ENCODE peak calls at places on chromosomes 1 and 21, in five cellular contexts. S is H1, G is K562, I is HepG2, Z is endothelial cell of umbilical vein. U is an unnamed sample.

GRCh38 chr1:172663726-172664125 is 4.8 kb downstream of the FASLG start:
- DNase-seq in S (no peak), G (no peak), I (no peak), Z (no peak), U (no peak)

GRCh38 chr1:44354268-44354839 is 703 bp downstream of the ERI3 start:
- DNase-seq in S (peak), G (no peak), I (no peak), Z (peak), U (no peak)

GRCh38 chr1:94020764-94021579 is 100.0 kb downstream of the ABCA4 start:
- DNase-seq in S (no peak), G (no peak), I (no peak), Z (peak), U (no peak)

GRCh38 chr21:42350899-42351543 is at the start of gene TFF2:
- DNase-seq in S (peak), G (no peak), I (no peak), Z (no peak), U (no peak)

GRCh38 chr1:20358761-20359263 is 68.1 kb downstream of the VWA5B1 start:
- DNase-seq in S (no peak), G (no peak), I (peak), Z (no peak), U (no peak)

GRCh38 chr1:31954607-31955283 is 16.6 kb upstream of the PTP4A2 start:
- DNase-seq in S (peak), G (peak), I (peak), Z (peak), U (no peak)

GRCh38 chr1:245007686-245008085 is 143.3 kb upstream of the HNRNPU start:
- DNase-seq in S (no peak), G (no peak), I (no peak), Z (no peak), U (no peak)

GRCh38 chr1:1046243-1046642 is 26.3 kb downstream of the AGRN start:
- DNase-seq in S (no peak), G (no peak), I (no peak), Z (no peak), U (no peak)

GRCh38 chr21:28018741-28019669 is 973.7 kb downstream of the LTN1 start:
- DNase-seq in S (no peak), G (no peak), I (no peak), Z (no peak), U (no peak)

GRCh38 chr1:98698625-98699024 is 37.1 kb downstream of the SNX7 start:
- DNase-seq in S (no peak), G (no peak), I (no peak), Z (no peak), U (no peak)

GRCh38 chr1:194103516-194104246 is 917.3 kb upstream of the B3GALT2 start:
- DNase-seq in S (no peak), G (no peak), I (no peak), Z (no peak), U (no peak)

GRCh38 chr1:30036229-30036547 is 687.2 kb downstream of the MATN1 start:
- DNase-seq in S (no peak), G (no peak), I (no peak), Z (no peak), U (no peak)

GRCh38 chr1:185628102-185628501 is 106.1 kb upstream of the HMCN1 start:
- DNase-seq in S (no peak), G (no peak), I (no peak), Z (no peak), U (no peak)

GRCh38 chr1:167221126-167221803 is 579 bp downstream of the POU2F1 start:
- DNase-seq in S (peak), G (no peak), I (no peak), Z (peak), U (no peak)

GRCh38 chr1:23452011-23452411 is 27.5 kb upstream of the TCEA3 start:
- DNase-seq in S (no peak), G (no peak), I (no peak), Z (no peak), U (peak)

GRCh38 chr1:54716299-54717047 is 812 bp downstream of the TTC4 start:
- DNase-seq in S (no peak), G (no peak), I (no peak), Z (no peak), U (no peak)

GRCh38 chr1:7224644-7225043 is 439.4 kb downstream of the CAMTA1 start:
- DNase-seq in S (no peak), G (no peak), I (no peak), Z (no peak), U (no peak)

GRCh38 chr1:205933672-205934618 is 9.3 kb downstream of the SLC26A9 start:
- DNase-seq in S (no peak), G (no peak), I (peak), Z (peak), U (no peak)

DNA sequence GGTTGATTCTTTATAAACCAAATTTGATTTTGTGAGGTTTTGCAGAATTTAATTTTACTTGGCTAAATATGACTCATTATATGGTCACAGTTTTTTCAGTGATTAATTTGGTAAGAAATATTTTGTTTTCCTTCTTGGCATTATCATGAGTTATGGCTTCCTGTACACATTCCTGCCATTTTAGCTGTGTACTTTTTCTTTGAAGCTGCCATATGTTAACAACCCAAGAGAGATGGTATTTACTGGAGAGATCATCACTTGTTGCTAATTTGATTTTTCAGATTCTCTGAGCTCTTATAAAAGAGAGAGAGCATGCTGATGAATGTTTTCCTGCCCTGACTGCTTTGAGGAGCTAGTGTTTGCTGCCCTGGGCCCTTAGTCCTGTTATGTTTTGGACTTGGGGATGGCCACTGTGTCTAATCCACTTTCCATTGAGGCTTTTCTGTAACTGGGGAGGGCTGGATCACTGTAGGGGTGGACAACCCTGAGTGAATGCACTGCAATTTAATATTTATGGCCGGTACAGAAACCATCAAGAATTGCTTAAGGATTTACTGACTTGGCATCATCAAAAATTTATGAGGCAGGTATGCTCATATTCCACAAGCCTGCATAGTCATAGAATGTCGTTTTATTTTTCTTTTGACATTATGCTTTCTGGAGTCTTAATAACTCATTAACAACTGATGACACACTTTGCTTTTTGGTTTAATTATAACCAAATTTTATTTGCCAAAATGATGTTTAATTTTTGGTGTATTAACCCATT is 200.9 kb downstream of the DISC1 start:
- DNase-seq in S (no peak), G (no peak), I (peak), Z (peak), U (no peak)
- H3K9ac ChIP-seq in S (no peak), G (no peak), I (no peak), Z (peak), U (no peak)

GRCh38 chr1:150160964-150161626 is 11.4 kb downstream of the PLEKHO1 start:
- DNase-seq in S (no peak), G (no peak), I (no peak), Z (no peak), U (no peak)
- H3K4me3 ChIP-seq in S (no peak), G (no peak), I (no peak), Z (no peak), U (no peak)

GRCh38 chr1:227432981-227433380 is 114.7 kb upstream of the CDC42BPA start:
- DNase-seq in S (no peak), G (no peak), I (no peak), Z (no peak), U (no peak)

GRCh38 chr1:227433663-227434062 is 115.4 kb upstream of the CDC42BPA start:
- DNase-seq in S (no peak), G (no peak), I (no peak), Z (no peak), U (no peak)

GRCh38 chr1:227434808-227435207 is 116.5 kb upstream of the CDC42BPA start:
- DNase-seq in S (no peak), G (no peak), I (no peak), Z (no peak), U (no peak)

GRCh38 chr1:227440167-227440566 is 121.9 kb upstream of the CDC42BPA start:
- DNase-seq in S (no peak), G (no peak), I (no peak), Z (peak), U (no peak)

DNA sequence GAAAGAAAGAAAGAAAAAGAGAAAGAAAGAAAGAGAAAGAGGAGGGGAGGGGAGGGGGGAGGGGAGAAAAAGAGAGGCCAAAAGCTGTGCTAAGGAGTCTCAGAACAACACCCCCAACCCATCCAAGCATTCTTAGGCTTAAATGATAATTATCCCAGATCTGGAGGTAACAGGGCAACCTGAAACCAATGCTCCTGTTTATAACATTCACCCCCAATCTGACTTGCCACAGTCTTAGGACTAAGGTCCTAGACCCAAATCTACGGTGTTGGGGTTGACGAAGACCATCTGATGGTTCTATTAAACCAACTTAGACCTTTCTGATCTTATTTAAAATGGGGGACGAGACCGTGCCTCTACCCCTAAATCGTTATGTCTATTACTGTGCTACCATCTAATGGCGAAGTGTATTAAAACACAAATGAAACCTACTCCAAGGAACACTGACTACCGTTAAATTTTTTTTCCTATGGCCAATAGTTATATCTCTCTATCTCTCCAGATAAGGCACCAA is 119.3 kb upstream of the CDC42BPA start:
- DNase-seq in S (peak), G (peak), I (peak), Z (peak), U (peak)
- TF ChIP-seq POLR2AphosphoS5 in S (no peak), G (no peak), I (no peak), Z (no peak), U (no peak)

GRCh38 chr1:91885716-91886506 is at the start of gene TGFBR3:
- DNase-seq in S (peak), G (peak), I (peak), Z (peak), U (no peak)

GRCh38 chr1:91885331-91885715 is 628 bp downstream of the TGFBR3 start:
- DNase-seq in S (no peak), G (peak), I (no peak), Z (no peak), U (no peak)

GRCh38 chr1:91881280-91881679 is 4.7 kb downstream of the TGFBR3 start:
- DNase-seq in S (no peak), G (no peak), I (no peak), Z (no peak), U (no peak)

GRCh38 chr1:91884459-91885290 is 1.3 kb downstream of the TGFBR3 start:
- DNase-seq in S (peak), G (peak), I (peak), Z (peak), U (no peak)

DNA sequence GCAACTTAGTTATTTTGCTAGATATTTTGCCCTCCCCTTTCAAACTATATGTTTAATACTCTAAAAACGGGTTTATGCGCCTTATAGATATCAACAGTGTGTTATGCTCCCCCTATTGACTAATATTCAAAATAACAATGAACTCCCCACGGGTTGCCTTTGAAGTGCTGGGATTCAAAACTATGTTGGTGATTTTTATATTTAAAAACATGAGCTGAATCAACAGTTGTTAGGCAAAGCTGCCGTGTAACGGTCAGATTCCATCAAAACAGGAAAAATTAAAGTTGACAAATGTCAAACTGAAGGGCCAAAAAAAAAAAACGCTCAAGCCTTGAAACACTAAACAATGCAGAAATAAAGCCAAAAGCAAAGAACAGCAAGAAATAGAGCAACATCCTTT is 2.5 kb downstream of the TGFBR3 start:
- DNase-seq in S (no peak), G (peak), I (peak), Z (peak), U (no peak)
- H3K9ac ChIP-seq in S (no peak), G (no peak), I (peak), Z (no peak), U (no peak)